ENCODE peak calls at places on chromosomes 2 and 18, in four cellular contexts. O, M, X and F are unnamed samples.

GRCh38 chr2:224122542-224122941 is 83.5 kb upstream of the SERPINE2 start:
- DNase-seq in O (no peak), X (no peak), M (no peak), F (no peak)

GRCh38 chr2:236824836-236825235 is 255.2 kb downstream of the ACKR3 start:
- DNase-seq in O (no peak), X (peak), M (no peak), F (no peak)

GRCh38 chr2:147628971-147629421 is 215.8 kb upstream of the ACVR2A start:
- DNase-seq in X (no peak), O (no peak), M (no peak), F (no peak)

GRCh38 chr2:9964334-9964980 is 13.0 kb downstream of the GRHL1 start:
- DNase-seq in X (no peak), O (no peak), M (no peak), F (no peak)

GRCh38 chr2:98269274-98269673 is 77.0 kb upstream of the CNGA3 start:
- DNase-seq in X (no peak), O (no peak), M (peak), F (no peak)

GRCh38 chr2:215080545-215080944 is 57.9 kb downstream of the ABCA12 start:
- DNase-seq in M (no peak), X (no peak), O (no peak), F (no peak)

GRCh38 chr18:303578-303977 is 35.7 kb upstream of the THOC1 start:
- DNase-seq in X (no peak), O (no peak), M (no peak), F (no peak)

GRCh38 chr2:1245193-1245592 is 168.1 kb upstream of the TPO start:
- DNase-seq in X (no peak), M (no peak), O (no peak), F (no peak)

GRCh38 chr2:191846787-191847620 is at the start of gene CAVIN2:
- DNase-seq in X (peak), O (peak), M (peak), F (peak)

GRCh38 chr2:148541792-148542191 is 102.8 kb upstream of the EPC2 start:
- DNase-seq in O (no peak), X (no peak), M (no peak), F (no peak)

GRCh38 chr2:105291981-105292380 is 37.6 kb downstream of the TGFBRAP1 start:
- DNase-seq in M (peak), X (no peak), O (no peak), F (no peak)

GRCh38 chr18:49869354-49869753 is 56.0 kb upstream of the ACAA2 start:
- DNase-seq in X (no peak), O (no peak), M (no peak), F (no peak)

GRCh38 chr18:78772369-78773302 is 207.0 kb upstream of the SALL3 start:
- DNase-seq in X (no peak), O (no peak), M (no peak), F (no peak)

GRCh38 chr2:85601771-85602475 is 575 bp downstream of the TMEM150A start:
- DNase-seq in O (no peak), M (no peak), X (peak), F (peak)

GRCh38 chr2:77807531-77808215 is 285.5 kb upstream of the LRRTM4 start:
- DNase-seq in M (no peak), O (no peak), X (no peak), F (no peak)

GRCh38 chr18:46466236-46467160 is 190.5 kb downstream of the LOXHD1 start:
- DNase-seq in O (no peak), M (no peak), X (no peak), F (no peak)

GRCh38 chr18:61847164-61847791 is 45.5 kb downstream of the RNF152 start:
- DNase-seq in X (no peak), O (peak), M (no peak), F (no peak)

GRCh38 chr18:3447035-3447894 is 2.7 kb upstream of the TGIF1 start:
- DNase-seq in O (no peak), M (peak), X (no peak), F (no peak)

GRCh38 chr18:56139792-56140254 is 498.6 kb downstream of the TXNL1 start:
- DNase-seq in M (peak), O (no peak), X (peak), F (no peak)

GRCh38 chr2:108395155-108395554 is 17.4 kb downstream of the SULT1C4 start:
- DNase-seq in O (no peak), M (no peak), X (no peak), F (no peak)

GRCh38 chr2:231709636-231709980 is 1.3 kb downstream of the PTMA start:
- DNase-seq in M (no peak), O (no peak), X (peak), F (peak)

GRCh38 chr2:170715932-170716777 is 1.0 kb downstream of the SP5 start:
- DNase-seq in M (no peak), O (no peak), X (no peak), F (peak)

DNA sequence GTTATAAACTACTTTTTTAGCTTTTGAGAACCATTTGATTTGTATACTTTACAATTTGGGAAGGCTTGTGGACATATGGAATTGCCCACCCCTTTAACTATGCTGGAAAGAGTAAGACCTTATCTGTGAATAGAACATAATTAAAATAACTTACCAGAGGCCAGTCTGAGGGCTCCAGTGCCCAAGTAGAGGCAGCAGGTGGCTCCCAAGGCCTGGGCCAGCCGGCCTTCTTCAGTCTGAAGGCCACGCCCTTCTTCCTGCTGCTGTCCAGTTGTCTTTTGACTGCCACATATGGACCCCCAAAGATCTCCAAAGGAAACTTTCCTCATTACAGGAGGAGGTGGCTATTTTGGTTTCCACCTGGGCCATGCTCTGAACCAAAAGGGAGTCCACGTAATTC is 12.0 kb upstream of the IL18RAP start:
- DNase-seq in O (no peak), M (no peak), X (no peak), F (no peak)
- TF ChIP-seq CTCF in O (no peak), M (no peak), X (no peak), F (no peak)

DNA sequence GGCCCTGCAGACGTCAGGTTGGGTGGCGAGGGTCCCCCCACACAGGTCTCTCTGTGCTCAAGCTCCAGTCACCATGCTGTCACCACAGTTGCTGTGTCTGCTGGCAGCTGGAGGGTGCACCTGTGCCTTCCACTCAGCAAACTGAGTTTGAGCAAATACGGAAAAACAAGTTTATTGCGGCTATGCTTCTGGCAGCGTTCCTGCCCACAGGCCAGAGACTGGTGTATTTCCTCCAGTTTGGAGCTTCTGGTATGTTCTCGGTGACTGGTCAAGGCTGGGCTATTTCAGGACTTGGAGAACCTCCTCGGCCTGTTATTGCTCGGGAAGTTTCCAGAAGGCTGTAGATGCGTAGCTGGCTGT is 132.6 kb downstream of the SEPTIN10 start:
- DNase-seq in O (no peak), M (no peak), X (peak), F (no peak)
- H3K27ac ChIP-seq in O (no peak), M (no peak), X (peak), F (no peak)

GRCh38 chr18:48538531-48539405 is at the start of gene CTIF:
- DNase-seq in X (peak), M (peak), O (peak), F (peak)
- TF ChIP-seq POLR2A in X (no peak), M (peak), O (peak), F (peak)

GRCh38 chr2:208039661-208040060 is 14.3 kb upstream of the PLEKHM3 start:
- DNase-seq in O (no peak), M (no peak), X (no peak), F (no peak)

GRCh38 chr2:208042041-208042440 is 16.7 kb upstream of the PLEKHM3 start:
- DNase-seq in O (no peak), M (peak), X (no peak), F (no peak)

GRCh38 chr2:208042450-208042849 is 17.1 kb upstream of the PLEKHM3 start:
- DNase-seq in O (no peak), M (no peak), X (no peak), F (no peak)

GRCh38 chr2:208037564-208038487 is 12.5 kb upstream of the PLEKHM3 start:
- DNase-seq in X (no peak), M (no peak), O (no peak), F (no peak)

DNA sequence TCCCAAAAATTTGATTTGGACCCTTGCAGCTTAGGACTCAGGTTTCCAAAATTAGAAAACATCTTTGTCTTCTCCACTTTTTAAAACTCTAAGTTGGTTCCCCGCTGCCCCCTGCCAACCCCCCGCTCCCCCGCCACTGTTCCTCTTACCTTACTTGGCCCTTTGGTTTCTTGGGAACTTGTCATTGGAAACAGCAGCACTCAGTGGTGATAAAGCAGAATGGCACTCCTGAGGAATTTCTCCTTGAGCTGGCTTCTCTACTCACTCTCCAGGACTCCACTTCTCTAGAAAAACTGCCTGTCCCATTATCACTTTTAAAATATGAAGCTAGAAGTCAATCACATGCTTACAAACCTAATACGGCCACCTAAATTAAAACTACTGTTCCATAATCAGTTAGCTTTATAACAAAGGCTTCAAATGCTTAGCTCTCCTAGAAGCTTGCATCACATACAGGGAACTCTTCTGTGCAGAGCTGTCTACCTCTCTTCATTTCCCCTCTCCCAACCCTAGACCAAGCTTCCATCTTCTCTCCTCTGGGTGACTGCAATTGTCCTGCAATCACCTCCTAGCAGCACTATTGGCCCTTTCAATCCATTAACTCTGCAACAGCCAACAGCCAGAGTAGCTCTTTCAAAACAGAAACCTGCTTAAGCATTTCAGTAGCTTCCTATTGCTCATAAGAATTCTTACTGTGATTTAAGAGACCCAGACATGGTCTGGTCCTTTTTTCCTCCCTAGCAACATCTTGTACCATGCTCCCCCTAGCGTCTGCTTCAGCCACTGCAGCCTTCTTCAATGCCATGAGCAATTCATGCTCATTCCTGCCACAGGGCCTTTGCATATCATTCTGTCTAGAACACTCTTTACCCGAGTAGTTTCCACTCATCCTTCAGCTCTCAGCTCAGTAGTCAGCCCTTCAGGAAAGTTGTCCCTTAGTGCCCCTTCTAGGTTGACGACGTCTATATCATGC is 15.2 kb upstream of the PLEKHM3 start:
- DNase-seq in O (no peak), X (peak), M (peak), F (no peak)
- TF ChIP-seq CTCF in O (peak), X (peak), M (peak), F (peak)

DNA sequence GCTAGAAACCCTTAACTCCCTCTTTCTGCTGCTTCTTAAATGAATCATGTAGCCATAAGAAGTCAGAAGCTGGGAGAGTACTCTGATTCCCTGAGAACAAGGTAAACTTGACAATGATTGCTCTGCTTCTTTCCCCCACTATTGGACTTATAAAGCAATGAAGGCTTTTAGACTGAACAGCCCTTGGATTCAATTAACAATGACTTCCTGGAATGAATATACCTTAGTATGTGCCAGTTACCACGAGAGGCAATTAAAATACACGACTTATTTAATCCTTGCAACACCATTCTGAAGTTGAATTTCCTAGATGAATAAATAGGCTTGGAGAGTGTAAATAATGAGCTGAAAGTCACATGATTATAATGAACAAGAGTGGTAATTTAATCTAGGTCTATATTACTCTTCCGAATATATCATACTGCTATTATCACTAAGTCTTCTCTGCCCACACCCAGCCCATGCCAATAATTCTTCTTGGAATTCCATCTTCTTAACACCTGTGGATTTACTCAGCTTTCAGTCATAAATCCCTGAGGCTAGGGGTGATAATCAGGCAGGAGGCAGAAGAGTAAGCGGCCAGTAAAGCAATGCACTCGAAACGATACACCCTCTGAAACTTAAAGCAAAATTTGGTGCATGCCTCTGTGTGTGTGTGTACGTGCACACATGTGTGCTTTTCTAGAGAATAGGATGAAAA is 170.2 kb downstream of the ATAD2B start:
- DNase-seq in M (no peak), X (no peak), O (no peak), F (no peak)
- H3K27ac ChIP-seq in M (no peak), X (no peak), O (no peak), F (no peak)